ENCODE peak calls at places on chromosomes 3 and 15, in four cellular contexts. J is right lobe of liver, H is lung, P is fibroblast of lung. I is an unnamed sample.

GRCh38 chr3:197782230-197782629 is 8.8 kb upstream of the LRCH3 start:
- DNase-seq in J (no peak), H (no peak), P (no peak), I (no peak)

GRCh38 chr3:25468866-25469319 is 40.8 kb downstream of the RARB start:
- DNase-seq in J (no peak), H (no peak), P (peak; percentile 82), I (peak; percentile 92)

GRCh38 chr15:62297933-62298332 is 132.8 kb upstream of the C2CD4B start:
- DNase-seq in J (no peak), H (no peak), P (no peak), I (no peak)

GRCh38 chr15:86016750-86017149 is 62.9 kb upstream of the AGBL1 start:
- DNase-seq in J (no peak), H (no peak), P (no peak), I (no peak)

GRCh38 chr3:191397771-191398170 is 63.2 kb upstream of the PYDC2 start:
- DNase-seq in J (no peak), H (no peak), P (no peak), I (no peak)

GRCh38 chr15:37370938-37371337 is 270.6 kb upstream of the MEIS2 start:
- DNase-seq in J (no peak), H (no peak), P (no peak), I (no peak)

GRCh38 chr3:197555281-197556261 is at the start of gene BDH1:
- DNase-seq in J (no peak), H (peak; percentile 49), P (no peak), I (no peak)

GRCh38 chr15:51735611-51736010 is 1.8 kb downstream of the LYSMD2 start:
- DNase-seq in J (no peak), H (no peak), P (no peak), I (no peak)

GRCh38 chr3:114623420-114624046 is 329.7 kb downstream of the TIGIT start:
- DNase-seq in J (no peak), H (no peak), P (no peak), I (no peak)

GRCh38 chr3:69864751-69865150 is 125.5 kb downstream of the MITF start:
- DNase-seq in J (no peak), H (no peak), P (peak; percentile 34), I (no peak)

GRCh38 chr3:143731776-143732175 is 116.5 kb downstream of the SLC9A9 start:
- DNase-seq in J (no peak), H (no peak), P (no peak), I (no peak)

GRCh38 chr3:188348445-188349244 is 194.7 kb downstream of the LPP start:
- DNase-seq in J (peak; percentile 56), H (no peak), P (peak; percentile 93), I (no peak)

GRCh38 chr3:5497497-5497896 is 310.0 kb downstream of the EDEM1 start:
- DNase-seq in J (no peak), H (no peak), P (no peak), I (no peak)

GRCh38 chr15:95760508-95760907 is 570.0 kb upstream of the NR2F2 start:
- DNase-seq in J (peak; percentile 45), H (no peak), P (peak; percentile 17), I (no peak)

GRCh38 chr15:40539030-40539429 is 25.8 kb downstream of the CCDC32 start:
- DNase-seq in J (no peak), H (no peak), P (no peak), I (no peak)

GRCh38 chr3:39362177-39362576 is 21.0 kb upstream of the SLC25A38 start:
- DNase-seq in J (no peak), H (no peak), P (no peak), I (no peak)

GRCh38 chr3:196686436-196686835 is 25.6 kb downstream of the CEP19 start:
- DNase-seq in J (no peak), H (no peak), P (no peak), I (no peak)

GRCh38 chr3:7574435-7574834 is 713.5 kb downstream of the GRM7 start:
- DNase-seq in J (no peak), H (no peak), P (no peak), I (no peak)

GRCh38 chr15:77508541-77509505 is 88.1 kb downstream of the HMG20A start:
- DNase-seq in J (peak; percentile 77), H (no peak), P (peak; percentile 38), I (no peak)

GRCh38 chr3:188214442-188214841 is 60.5 kb downstream of the LPP start:
- DNase-seq in J (no peak), H (no peak), P (no peak), I (no peak)

GRCh38 chr3:179898024-179898423 is 138.7 kb downstream of the PEX5L start:
- DNase-seq in J (no peak), H (no peak), P (peak; percentile 29), I (no peak)

GRCh38 chr3:171429635-171430034 is 30.6 kb downstream of the TNIK start:
- DNase-seq in J (no peak), H (no peak), P (no peak), I (no peak)

GRCh38 chr3:194275721-194276120 is 75.4 kb downstream of the CPN2 start:
- DNase-seq in J (peak; percentile 27), H (no peak), P (no peak), I (no peak)

GRCh38 chr3:66381621-66382020 is 119.2 kb downstream of the LRIG1 start:
- DNase-seq in J (no peak), H (no peak), P (no peak), I (peak; percentile 46)

GRCh38 chr3:196775938-196776337 is 36.3 kb downstream of the PAK2 start:
- DNase-seq in J (no peak), H (no peak), P (no peak), I (no peak)

GRCh38 chr3:15496341-15496664 is 25.2 kb downstream of the COLQ start:
- DNase-seq in J (no peak), H (no peak), P (no peak), I (no peak)

GRCh38 chr15:83318861-83319415 is 34.5 kb upstream of the BNC1 start:
- DNase-seq in J (no peak), H (no peak), P (no peak), I (no peak)

GRCh38 chr15:31585231-31585630 is 258.6 kb downstream of the KLF13 start:
- DNase-seq in J (no peak), H (no peak), P (no peak), I (no peak)

GRCh38 chr15:78734441-78735064 is 76.7 kb downstream of the ADAMTS7 start:
- DNase-seq in J (no peak), H (peak; percentile 17), P (no peak), I (no peak)

DNA sequence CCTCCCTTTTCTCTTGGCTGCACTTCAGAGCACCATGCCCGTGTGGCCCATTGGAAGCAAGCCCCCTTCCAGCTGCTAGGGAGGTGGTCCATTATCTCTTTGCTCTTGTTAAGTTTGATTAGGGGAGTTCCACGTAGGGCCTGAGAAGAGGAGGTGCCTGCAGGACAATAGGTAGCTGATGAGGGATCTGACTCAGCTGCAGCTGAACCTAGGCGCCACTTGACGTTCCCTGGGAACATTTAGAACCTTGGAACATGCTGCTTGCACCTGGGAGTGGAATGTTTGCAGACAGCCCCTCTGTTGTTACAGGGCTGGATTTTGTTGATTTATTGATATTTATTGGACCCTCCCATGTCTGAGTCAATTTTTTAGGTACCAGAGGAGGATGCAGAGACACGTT is 4.7 kb downstream of the SMAD3 start:
- DNase-seq in J (no peak), H (no peak), P (no peak), I (no peak)
- H3K27ac ChIP-seq in J (no peak overlapping the region), H (no peak overlapping the region), P (peak overlapping the region; percentile 49), I (no peak overlapping the region)

GRCh38 chr3:159929181-159929893 is 59.3 kb upstream of the IL12A start:
- DNase-seq in J (no peak), H (no peak), P (peak; percentile 85), I (no peak)
- TF ChIP-seq CTCF in J (peak; percentile 30), H (no peak), P (peak; percentile 61), I (no peak)

DNA sequence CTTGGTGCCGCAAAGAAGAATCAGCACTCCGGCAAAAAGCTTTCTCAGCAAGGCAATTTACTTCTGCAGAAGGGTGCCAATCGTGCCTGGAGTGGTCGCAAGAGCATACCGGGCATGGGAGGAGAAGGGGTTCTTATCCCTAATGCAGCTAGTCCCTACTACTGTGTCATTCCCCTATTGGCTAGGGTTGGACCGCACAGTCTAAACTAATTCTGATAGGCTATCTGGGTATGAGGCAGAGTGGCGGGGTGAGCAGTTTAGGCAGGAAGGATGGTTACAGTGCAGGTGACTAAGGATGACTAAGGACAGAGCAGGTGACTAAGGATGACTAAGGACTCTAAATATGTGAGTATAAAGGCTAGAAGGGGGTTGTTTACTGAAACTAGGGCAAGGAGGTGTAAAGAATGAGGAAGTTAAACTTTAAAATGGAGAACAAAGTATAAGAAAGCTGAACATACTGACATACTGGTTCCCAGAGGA is 52.9 kb downstream of the PGBD4 start:
- DNase-seq in J (no peak), H (no peak), P (no peak), I (no peak)
- H3K36me3 ChIP-seq in J (no peaks in the 10 kb centered on the region), H (peaks cover 24% of the 10 kb centered on the region), P (peaks cover 3% of the 10 kb centered on the region), I (peaks cover 45% of the 10 kb centered on the region)

GRCh38 chr3:184568591-184568917 is 7.0 kb downstream of the EPHB3 start:
- DNase-seq in J (no peak), H (no peak), P (no peak), I (no peak)
- H3K27ac ChIP-seq in J (no peak overlapping the region), H (no peak overlapping the region), P (peak overlapping the region; percentile 69), I (peak overlapping the region; percentile 87)

GRCh38 chr3:129424185-129424841 is 4.1 kb downstream of the EFCAB12 start:
- DNase-seq in J (no peak), H (no peak), P (no peak), I (no peak)
- TF ChIP-seq CTCF in J (no peak), H (no peak), P (no peak), I (no peak)

GRCh38 chr3:126347543-126348161 is 9.6 kb downstream of the KLF15 start:
- DNase-seq in J (peak; percentile 37), H (no peak), P (no peak), I (no peak)

GRCh38 chr3:126345231-126345630 is 12.0 kb downstream of the KLF15 start:
- DNase-seq in J (peak; percentile 47), H (no peak), P (no peak), I (no peak)

GRCh38 chr3:126345641-126346460 is 11.4 kb downstream of the KLF15 start:
- DNase-seq in J (peak; percentile 50), H (no peak), P (no peak), I (no peak)

GRCh38 chr3:126348308-126348920 is 8.8 kb downstream of the KLF15 start:
- DNase-seq in J (no peak), H (no peak), P (peak; percentile 8), I (no peak)

GRCh38 chr3:126346466-126346865 is 10.7 kb downstream of the KLF15 start:
- DNase-seq in J (peak; percentile 37), H (no peak), P (no peak), I (no peak)
- H3K36me3 ChIP-seq in J (no peaks in the 10 kb centered on the region), H (peaks cover 16% of the 10 kb centered on the region), P (no peaks in the 10 kb centered on the region), I (peaks cover 3% of the 10 kb centered on the region)